ENCODE peak calls at places on chromosomes 5 and 9, in five cellular contexts. One of them, this sample, is unnamed.

GRCh38 chr9:89226076-89226475 is 47.5 kb upstream of the SHC3 start:
- DNase-seq in Peyer's patch: no peak
- DNase-seq in lower leg skin: no peak
- DNase-seq in upper lobe of left lung: no peak
- DNase-seq in transverse colon: no peak
- DNase-seq in this sample: peak

GRCh38 chr5:172833691-172834569 is at the start of gene ERGIC1:
- DNase-seq in Peyer's patch: peak
- DNase-seq in upper lobe of left lung: peak
- DNase-seq in transverse colon: peak
- DNase-seq in lower leg skin: peak
- DNase-seq in this sample: peak

GRCh38 chr9:37029304-37029775 is 4.7 kb downstream of the PAX5 start:
- DNase-seq in lower leg skin: no peak
- DNase-seq in Peyer's patch: peak
- DNase-seq in transverse colon: no peak
- DNase-seq in upper lobe of left lung: no peak
- DNase-seq in this sample: no peak

GRCh38 chr5:56314536-56314935 is 81.4 kb upstream of the ANKRD55 start:
- DNase-seq in transverse colon: no peak
- DNase-seq in lower leg skin: no peak
- DNase-seq in Peyer's patch: no peak
- DNase-seq in upper lobe of left lung: no peak
- DNase-seq in this sample: peak

GRCh38 chr9:129125478-129125877 is 14.3 kb downstream of the PTPA start:
- DNase-seq in transverse colon: no peak
- DNase-seq in Peyer's patch: no peak
- DNase-seq in lower leg skin: no peak
- DNase-seq in upper lobe of left lung: no peak
- DNase-seq in this sample: no peak

GRCh38 chr5:386432-387341 is 56.3 kb upstream of the EXOC3 start:
- DNase-seq in upper lobe of left lung: peak
- DNase-seq in transverse colon: no peak
- DNase-seq in Peyer's patch: no peak
- DNase-seq in lower leg skin: peak
- DNase-seq in this sample: peak

GRCh38 chr5:72093231-72093630 is 14.0 kb upstream of the MAP1B start:
- DNase-seq in upper lobe of left lung: no peak
- DNase-seq in lower leg skin: no peak
- DNase-seq in Peyer's patch: no peak
- DNase-seq in transverse colon: no peak
- DNase-seq in this sample: no peak

GRCh38 chr5:94385767-94386166 is 232.6 kb downstream of the KIAA0825 start:
- DNase-seq in upper lobe of left lung: no peak
- DNase-seq in Peyer's patch: no peak
- DNase-seq in lower leg skin: no peak
- DNase-seq in transverse colon: no peak
- DNase-seq in this sample: no peak

GRCh38 chr5:75675779-75676178 is 41.5 kb downstream of the POC5 start:
- DNase-seq in lower leg skin: no peak
- DNase-seq in Peyer's patch: no peak
- DNase-seq in upper lobe of left lung: no peak
- DNase-seq in transverse colon: no peak
- DNase-seq in this sample: no peak

GRCh38 chr9:134681061-134681661 is 39.6 kb downstream of the COL5A1 start:
- DNase-seq in Peyer's patch: no peak
- DNase-seq in transverse colon: no peak
- DNase-seq in lower leg skin: no peak
- DNase-seq in upper lobe of left lung: no peak
- DNase-seq in this sample: peak

GRCh38 chr9:95201201-95201600 is 116.3 kb downstream of the FANCC start:
- DNase-seq in lower leg skin: no peak
- DNase-seq in transverse colon: no peak
- DNase-seq in upper lobe of left lung: no peak
- DNase-seq in Peyer's patch: no peak
- DNase-seq in this sample: no peak

GRCh38 chr5:78778538-78778937 is 130.0 kb upstream of the LHFPL2 start:
- DNase-seq in transverse colon: no peak
- DNase-seq in lower leg skin: no peak
- DNase-seq in upper lobe of left lung: no peak
- DNase-seq in Peyer's patch: no peak
- DNase-seq in this sample: no peak

GRCh38 chr5:172113036-172113435 is 75.0 kb downstream of the STK10 start:
- DNase-seq in transverse colon: peak
- DNase-seq in Peyer's patch: peak
- DNase-seq in upper lobe of left lung: peak
- DNase-seq in lower leg skin: no peak
- DNase-seq in this sample: no peak

GRCh38 chr5:169218176-169218575 is 82.8 kb downstream of the SLIT3 start:
- DNase-seq in transverse colon: no peak
- DNase-seq in lower leg skin: no peak
- DNase-seq in upper lobe of left lung: no peak
- DNase-seq in Peyer's patch: no peak
- DNase-seq in this sample: no peak

GRCh38 chr5:67133217-67133616 is 63.4 kb downstream of the CD180 start:
- DNase-seq in transverse colon: no peak
- DNase-seq in upper lobe of left lung: no peak
- DNase-seq in lower leg skin: no peak
- DNase-seq in Peyer's patch: no peak
- DNase-seq in this sample: no peak

GRCh38 chr9:128091144-128091543 is 23.1 kb downstream of the SLC25A25 start:
- DNase-seq in transverse colon: peak
- DNase-seq in upper lobe of left lung: no peak
- DNase-seq in lower leg skin: peak
- DNase-seq in Peyer's patch: no peak
- DNase-seq in this sample: peak

GRCh38 chr5:100840364-100840763 is 62.7 kb downstream of the ST8SIA4 start:
- DNase-seq in upper lobe of left lung: peak
- DNase-seq in transverse colon: no peak
- DNase-seq in Peyer's patch: no peak
- DNase-seq in lower leg skin: no peak
- DNase-seq in this sample: no peak

GRCh38 chr9:78666818-78667429 is 370.0 kb downstream of the PSAT1 start:
- DNase-seq in lower leg skin: no peak
- DNase-seq in Peyer's patch: no peak
- DNase-seq in transverse colon: no peak
- DNase-seq in upper lobe of left lung: no peak
- DNase-seq in this sample: no peak

GRCh38 chr5:123549256-123549904 is 37.4 kb downstream of the CSNK1G3 start:
- DNase-seq in upper lobe of left lung: no peak
- DNase-seq in Peyer's patch: peak
- DNase-seq in transverse colon: peak
- DNase-seq in lower leg skin: no peak
- DNase-seq in this sample: no peak

GRCh38 chr5:141742866-141743651 is 61.0 kb upstream of the ARAP3 start:
- DNase-seq in lower leg skin: no peak
- DNase-seq in transverse colon: no peak
- DNase-seq in Peyer's patch: no peak
- DNase-seq in upper lobe of left lung: no peak
- DNase-seq in this sample: peak

GRCh38 chr9:34651876-34652602 is at the start of gene IL11RA:
- DNase-seq in transverse colon: peak
- DNase-seq in lower leg skin: peak
- DNase-seq in upper lobe of left lung: peak
- DNase-seq in Peyer's patch: peak
- DNase-seq in this sample: peak

GRCh38 chr5:180636403-180637075 is 12.9 kb downstream of the FLT4 start:
- DNase-seq in transverse colon: no peak
- DNase-seq in upper lobe of left lung: no peak
- DNase-seq in Peyer's patch: peak
- DNase-seq in lower leg skin: no peak
- DNase-seq in this sample: no peak

GRCh38 chr9:4298255-4299005 is 1.4 kb downstream of the GLIS3 start:
- DNase-seq in transverse colon: peak
- DNase-seq in Peyer's patch: peak
- DNase-seq in lower leg skin: peak
- DNase-seq in upper lobe of left lung: peak
- DNase-seq in this sample: peak

GRCh38 chr5:136906545-136906944 is 541.2 kb upstream of the TRPC7 start:
- DNase-seq in upper lobe of left lung: no peak
- DNase-seq in lower leg skin: no peak
- DNase-seq in Peyer's patch: no peak
- DNase-seq in transverse colon: no peak
- DNase-seq in this sample: no peak

GRCh38 chr5:135472141-135472540 is 20.0 kb upstream of the TIFAB start:
- DNase-seq in lower leg skin: no peak
- DNase-seq in Peyer's patch: no peak
- DNase-seq in transverse colon: no peak
- DNase-seq in upper lobe of left lung: no peak
- DNase-seq in this sample: no peak

GRCh38 chr5:142960309-142960696 is 190.1 kb downstream of the ARHGAP26 start:
- DNase-seq in lower leg skin: no peak
- DNase-seq in upper lobe of left lung: no peak
- DNase-seq in transverse colon: no peak
- DNase-seq in Peyer's patch: no peak
- DNase-seq in this sample: no peak

GRCh38 chr9:127163409-127163808 is 41.0 kb upstream of the ANGPTL2 start:
- DNase-seq in upper lobe of left lung: no peak
- DNase-seq in lower leg skin: no peak
- DNase-seq in Peyer's patch: no peak
- DNase-seq in transverse colon: no peak
- DNase-seq in this sample: no peak

GRCh38 chr9:23643656-23644258 is 182.3 kb downstream of the ELAVL2 start:
- DNase-seq in upper lobe of left lung: no peak
- DNase-seq in transverse colon: no peak
- DNase-seq in Peyer's patch: no peak
- DNase-seq in lower leg skin: no peak
- DNase-seq in this sample: no peak

GRCh38 chr9:72333758-72334157 is 31.2 kb downstream of the ZFAND5 start:
- DNase-seq in lower leg skin: no peak
- DNase-seq in upper lobe of left lung: no peak
- DNase-seq in transverse colon: no peak
- DNase-seq in Peyer's patch: no peak
- DNase-seq in this sample: no peak

GRCh38 chr5:121987685-121988073 is 25.9 kb downstream of the SRFBP1 start:
- DNase-seq in Peyer's patch: no peak
- DNase-seq in lower leg skin: no peak
- DNase-seq in upper lobe of left lung: no peak
- DNase-seq in transverse colon: no peak
- DNase-seq in this sample: no peak

GRCh38 chr9:83491995-83492394 is 46.2 kb downstream of the FRMD3 start:
- DNase-seq in Peyer's patch: no peak
- DNase-seq in lower leg skin: no peak
- DNase-seq in transverse colon: no peak
- DNase-seq in upper lobe of left lung: no peak
- DNase-seq in this sample: no peak

GRCh38 chr5:148730272-148730954 is 76.1 kb upstream of the HTR4 start:
- DNase-seq in Peyer's patch: no peak
- DNase-seq in upper lobe of left lung: no peak
- DNase-seq in lower leg skin: no peak
- DNase-seq in transverse colon: no peak
- DNase-seq in this sample: no peak

GRCh38 chr5:147170603-147171002 is 64.2 kb upstream of the STK32A start:
- DNase-seq in transverse colon: no peak
- DNase-seq in Peyer's patch: peak
- DNase-seq in lower leg skin: no peak
- DNase-seq in upper lobe of left lung: no peak
- DNase-seq in this sample: no peak

GRCh38 chr5:83299353-83299752 is 172.2 kb upstream of the VCAN start:
- DNase-seq in upper lobe of left lung: no peak
- DNase-seq in lower leg skin: no peak
- DNase-seq in Peyer's patch: no peak
- DNase-seq in transverse colon: no peak
- DNase-seq in this sample: no peak

GRCh38 chr5:131746423-131746822 is 50.4 kb downstream of the FNIP1 start:
- DNase-seq in Peyer's patch: no peak
- DNase-seq in transverse colon: no peak
- DNase-seq in upper lobe of left lung: no peak
- DNase-seq in lower leg skin: no peak
- DNase-seq in this sample: no peak

GRCh38 chr9:121620777-121621437 is 30.5 kb upstream of the DAB2IP start:
- DNase-seq in Peyer's patch: no peak
- DNase-seq in upper lobe of left lung: no peak
- DNase-seq in lower leg skin: no peak
- DNase-seq in transverse colon: no peak
- DNase-seq in this sample: no peak

GRCh38 chr5:130975847-130976246 is 189.2 kb downstream of the HINT1 start:
- DNase-seq in transverse colon: no peak
- DNase-seq in upper lobe of left lung: no peak
- DNase-seq in lower leg skin: no peak
- DNase-seq in Peyer's patch: no peak
- DNase-seq in this sample: no peak

GRCh38 chr9:136690841-136691261 is 3.6 kb upstream of the AGPAT2 start:
- DNase-seq in upper lobe of left lung: peak
- DNase-seq in transverse colon: no peak
- DNase-seq in Peyer's patch: no peak
- DNase-seq in lower leg skin: no peak
- DNase-seq in this sample: no peak
- TF ChIP-seq POLR2A in upper lobe of left lung: no peak
- TF ChIP-seq POLR2A in transverse colon: no peak
- TF ChIP-seq POLR2A in Peyer's patch: no peak
- TF ChIP-seq POLR2A in lower leg skin: no peak
- TF ChIP-seq POLR2A in this sample: no peak

GRCh38 chr5:170333161-170333909 is 35.8 kb upstream of the LCP2 start:
- DNase-seq in upper lobe of left lung: peak
- DNase-seq in Peyer's patch: peak
- DNase-seq in transverse colon: peak
- DNase-seq in lower leg skin: no peak
- DNase-seq in this sample: no peak
- TF ChIP-seq POLR2A in upper lobe of left lung: no peak
- TF ChIP-seq POLR2A in Peyer's patch: no peak
- TF ChIP-seq POLR2A in transverse colon: no peak
- TF ChIP-seq POLR2A in lower leg skin: no peak
- TF ChIP-seq POLR2A in this sample: no peak

DNA sequence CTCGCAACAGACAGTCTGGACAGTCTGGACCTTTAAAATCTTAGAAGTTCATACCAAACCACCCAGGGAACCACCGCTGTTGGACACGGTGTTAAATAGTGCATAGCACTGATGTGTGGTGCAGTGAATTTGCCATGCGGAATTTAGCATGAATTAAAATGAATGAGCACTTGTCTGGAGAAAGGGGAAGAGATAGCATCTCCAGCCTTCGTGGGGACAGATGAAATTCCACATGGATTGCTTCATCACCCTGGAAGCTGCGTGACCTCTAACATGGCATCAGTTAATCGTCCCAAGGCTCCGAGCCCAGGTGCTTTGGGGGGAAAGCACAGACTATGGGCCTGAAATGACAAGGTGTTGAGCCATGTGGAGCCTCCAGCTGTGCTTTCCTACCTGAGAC is 91.4 kb downstream of the ADAMTS16 start:
- DNase-seq in lower leg skin: no peak
- DNase-seq in transverse colon: no peak
- DNase-seq in upper lobe of left lung: no peak
- DNase-seq in Peyer's patch: no peak
- DNase-seq in this sample: no peak
- TF ChIP-seq POLR2A in lower leg skin: no peak
- TF ChIP-seq POLR2A in transverse colon: no peak
- TF ChIP-seq POLR2A in upper lobe of left lung: no peak
- TF ChIP-seq POLR2A in Peyer's patch: no peak
- TF ChIP-seq POLR2A in this sample: no peak

DNA sequence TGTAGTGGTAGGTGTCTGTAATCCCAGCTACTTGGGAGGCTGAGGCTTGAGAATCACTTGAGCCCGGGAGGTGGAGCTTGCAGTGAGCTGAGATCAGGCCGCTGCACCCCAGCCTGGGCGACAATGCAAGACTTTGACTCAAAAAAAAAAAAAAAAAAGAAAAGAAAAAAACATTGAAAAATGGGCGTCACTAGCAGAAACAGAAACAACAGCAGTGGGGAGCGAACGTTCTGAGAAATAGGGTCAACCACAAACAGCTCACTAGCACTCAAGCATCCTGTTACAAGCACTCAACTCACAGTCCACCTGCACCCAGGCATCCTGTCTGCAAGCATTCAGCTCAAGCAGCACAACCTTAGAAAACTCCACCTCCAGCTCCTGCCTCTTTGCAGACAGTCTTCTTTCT is 17.2 kb downstream of the TRIM14 start:
- DNase-seq in upper lobe of left lung: peak
- DNase-seq in Peyer's patch: peak
- DNase-seq in transverse colon: peak
- DNase-seq in lower leg skin: no peak
- DNase-seq in this sample: no peak
- TF ChIP-seq POLR2A in upper lobe of left lung: no peak
- TF ChIP-seq POLR2A in Peyer's patch: peak
- TF ChIP-seq POLR2A in transverse colon: peak
- TF ChIP-seq POLR2A in lower leg skin: no peak
- TF ChIP-seq POLR2A in this sample: no peak